ENCODE peak calls at places on chromosomes 3 and 15, in ten cellular contexts. One of them, this sample, is unnamed.

GRCh38 chr3:18426597-18426996 is 1.5 kb upstream of the SATB1 start:
- DNase-seq in glomerular endothelial cell: no peak
- DNase-seq in putamen: no peak
- DNase-seq in HEK293T: no peak
- DNase-seq in 8988T: no peak
- DNase-seq in H4: no peak
- DNase-seq in IMR-90: no peak
- DNase-seq in HTR-8/SVneo: no peak
- DNase-seq in stimulated activated CD8-positive, alpha-beta memory T cell treated with anti-CD3 and anti-CD28 coated beads, Interleukin-7, amount 100 ng/mL, for 24 hours: no peak
- DNase-seq in SJSA1: no peak
- DNase-seq in this sample: no peak

GRCh38 chr3:155891341-155891740 is 20.9 kb downstream of the GMPS start:
- DNase-seq in glomerular endothelial cell: no peak
- DNase-seq in putamen: no peak
- DNase-seq in HEK293T: no peak
- DNase-seq in 8988T: no peak
- DNase-seq in H4: no peak
- DNase-seq in IMR-90: no peak
- DNase-seq in HTR-8/SVneo: no peak
- DNase-seq in stimulated activated CD8-positive, alpha-beta memory T cell treated with anti-CD3 and anti-CD28 coated beads, Interleukin-7, amount 100 ng/mL, for 24 hours: no peak
- DNase-seq in SJSA1: no peak
- DNase-seq in this sample: no peak

GRCh38 chr3:172379372-172379771 is 68.9 kb downstream of the GHSR start:
- DNase-seq in glomerular endothelial cell: no peak
- DNase-seq in putamen: no peak
- DNase-seq in HEK293T: no peak
- DNase-seq in 8988T: no peak
- DNase-seq in H4: no peak
- DNase-seq in IMR-90: peak; percentile 19
- DNase-seq in HTR-8/SVneo: no peak
- DNase-seq in stimulated activated CD8-positive, alpha-beta memory T cell treated with anti-CD3 and anti-CD28 coated beads, Interleukin-7, amount 100 ng/mL, for 24 hours: no peak
- DNase-seq in SJSA1: no peak
- DNase-seq in this sample: no peak

GRCh38 chr3:21747376-21747775 is 3.6 kb downstream of the ZNF385D start:
- DNase-seq in glomerular endothelial cell: no peak
- DNase-seq in putamen: no peak
- DNase-seq in HEK293T: no peak
- DNase-seq in 8988T: no peak
- DNase-seq in H4: no peak
- DNase-seq in IMR-90: no peak
- DNase-seq in HTR-8/SVneo: no peak
- DNase-seq in stimulated activated CD8-positive, alpha-beta memory T cell treated with anti-CD3 and anti-CD28 coated beads, Interleukin-7, amount 100 ng/mL, for 24 hours: no peak
- DNase-seq in SJSA1: no peak
- DNase-seq in this sample: no peak

GRCh38 chr3:42024578-42025387 is 62.9 kb upstream of the ULK4 start:
- DNase-seq in glomerular endothelial cell: no peak
- DNase-seq in putamen: no peak
- DNase-seq in HEK293T: no peak
- DNase-seq in 8988T: no peak
- DNase-seq in H4: no peak
- DNase-seq in IMR-90: no peak
- DNase-seq in HTR-8/SVneo: no peak
- DNase-seq in stimulated activated CD8-positive, alpha-beta memory T cell treated with anti-CD3 and anti-CD28 coated beads, Interleukin-7, amount 100 ng/mL, for 24 hours: no peak
- DNase-seq in SJSA1: no peak
- DNase-seq in this sample: no peak

GRCh38 chr15:70238917-70239316 is 141.2 kb upstream of the TLE3 start:
- DNase-seq in glomerular endothelial cell: no peak
- DNase-seq in putamen: no peak
- DNase-seq in HEK293T: no peak
- DNase-seq in 8988T: no peak
- DNase-seq in H4: no peak
- DNase-seq in IMR-90: no peak
- DNase-seq in HTR-8/SVneo: no peak
- DNase-seq in stimulated activated CD8-positive, alpha-beta memory T cell treated with anti-CD3 and anti-CD28 coated beads, Interleukin-7, amount 100 ng/mL, for 24 hours: no peak
- DNase-seq in SJSA1: no peak
- DNase-seq in this sample: no peak

GRCh38 chr3:155391583-155391982 is 98.1 kb upstream of the STRIT1 start:
- DNase-seq in glomerular endothelial cell: no peak
- DNase-seq in putamen: no peak
- DNase-seq in HEK293T: no peak
- DNase-seq in 8988T: peak; percentile 5
- DNase-seq in H4: peak; percentile 57
- DNase-seq in IMR-90: peak; percentile 12
- DNase-seq in HTR-8/SVneo: peak; percentile 2
- DNase-seq in stimulated activated CD8-positive, alpha-beta memory T cell treated with anti-CD3 and anti-CD28 coated beads, Interleukin-7, amount 100 ng/mL, for 24 hours: no peak
- DNase-seq in SJSA1: peak; percentile 84
- DNase-seq in this sample: peak; percentile 32

GRCh38 chr15:99909914-99910313 is 176.7 kb upstream of the LYSMD4 start:
- DNase-seq in glomerular endothelial cell: no peak
- DNase-seq in putamen: no peak
- DNase-seq in HEK293T: peak; percentile 63
- DNase-seq in 8988T: no peak
- DNase-seq in H4: no peak
- DNase-seq in IMR-90: no peak
- DNase-seq in HTR-8/SVneo: no peak
- DNase-seq in stimulated activated CD8-positive, alpha-beta memory T cell treated with anti-CD3 and anti-CD28 coated beads, Interleukin-7, amount 100 ng/mL, for 24 hours: no peak
- DNase-seq in SJSA1: no peak
- DNase-seq in this sample: no peak

GRCh38 chr3:127628788-127629456 is at the start of gene PODXL2:
- DNase-seq in glomerular endothelial cell: no peak
- DNase-seq in putamen: peak; percentile 38
- DNase-seq in HEK293T: peak; percentile 93
- DNase-seq in 8988T: peak; percentile 70
- DNase-seq in H4: no peak
- DNase-seq in IMR-90: peak; percentile 52
- DNase-seq in HTR-8/SVneo: peak; percentile 54
- DNase-seq in stimulated activated CD8-positive, alpha-beta memory T cell treated with anti-CD3 and anti-CD28 coated beads, Interleukin-7, amount 100 ng/mL, for 24 hours: no peak
- DNase-seq in SJSA1: no peak
- DNase-seq in this sample: peak; percentile 4

GRCh38 chr3:197882580-197882979 is 67.4 kb upstream of the RPL35A start:
- DNase-seq in glomerular endothelial cell: no peak
- DNase-seq in putamen: no peak
- DNase-seq in HEK293T: no peak
- DNase-seq in 8988T: no peak
- DNase-seq in H4: no peak
- DNase-seq in IMR-90: no peak
- DNase-seq in HTR-8/SVneo: no peak
- DNase-seq in stimulated activated CD8-positive, alpha-beta memory T cell treated with anti-CD3 and anti-CD28 coated beads, Interleukin-7, amount 100 ng/mL, for 24 hours: no peak
- DNase-seq in SJSA1: no peak
- DNase-seq in this sample: no peak

GRCh38 chr3:11377726-11378125 is 105.5 kb downstream of the ATG7 start:
- DNase-seq in glomerular endothelial cell: no peak
- DNase-seq in putamen: no peak
- DNase-seq in HEK293T: no peak
- DNase-seq in 8988T: no peak
- DNase-seq in H4: no peak
- DNase-seq in IMR-90: no peak
- DNase-seq in HTR-8/SVneo: peak; percentile 21
- DNase-seq in stimulated activated CD8-positive, alpha-beta memory T cell treated with anti-CD3 and anti-CD28 coated beads, Interleukin-7, amount 100 ng/mL, for 24 hours: no peak
- DNase-seq in SJSA1: no peak
- DNase-seq in this sample: no peak

GRCh38 chr15:88610756-88611231 is 10.3 kb upstream of the AEN start:
- DNase-seq in glomerular endothelial cell: no peak
- DNase-seq in putamen: no peak
- DNase-seq in HEK293T: no peak
- DNase-seq in 8988T: no peak
- DNase-seq in H4: peak; percentile 42
- DNase-seq in IMR-90: peak; percentile 13
- DNase-seq in HTR-8/SVneo: no peak
- DNase-seq in stimulated activated CD8-positive, alpha-beta memory T cell treated with anti-CD3 and anti-CD28 coated beads, Interleukin-7, amount 100 ng/mL, for 24 hours: no peak
- DNase-seq in SJSA1: no peak
- DNase-seq in this sample: no peak

GRCh38 chr15:99385865-99386264 is 134.6 kb downstream of the LRRC28 start:
- DNase-seq in glomerular endothelial cell: no peak
- DNase-seq in putamen: no peak
- DNase-seq in HEK293T: no peak
- DNase-seq in 8988T: no peak
- DNase-seq in H4: no peak
- DNase-seq in IMR-90: peak; percentile 52
- DNase-seq in HTR-8/SVneo: no peak
- DNase-seq in stimulated activated CD8-positive, alpha-beta memory T cell treated with anti-CD3 and anti-CD28 coated beads, Interleukin-7, amount 100 ng/mL, for 24 hours: no peak
- DNase-seq in SJSA1: no peak
- DNase-seq in this sample: no peak

GRCh38 chr3:178880274-178880673 is 191.3 kb downstream of the ZMAT3 start:
- DNase-seq in glomerular endothelial cell: no peak
- DNase-seq in putamen: no peak
- DNase-seq in HEK293T: no peak
- DNase-seq in 8988T: no peak
- DNase-seq in H4: no peak
- DNase-seq in IMR-90: no peak
- DNase-seq in HTR-8/SVneo: no peak
- DNase-seq in stimulated activated CD8-positive, alpha-beta memory T cell treated with anti-CD3 and anti-CD28 coated beads, Interleukin-7, amount 100 ng/mL, for 24 hours: no peak
- DNase-seq in SJSA1: no peak
- DNase-seq in this sample: no peak

GRCh38 chr3:127275287-127275781 is 12.5 kb downstream of the PRR20G start:
- DNase-seq in glomerular endothelial cell: no peak
- DNase-seq in putamen: no peak
- DNase-seq in HEK293T: no peak
- DNase-seq in 8988T: no peak
- DNase-seq in H4: peak; percentile 55
- DNase-seq in IMR-90: no peak
- DNase-seq in HTR-8/SVneo: no peak
- DNase-seq in stimulated activated CD8-positive, alpha-beta memory T cell treated with anti-CD3 and anti-CD28 coated beads, Interleukin-7, amount 100 ng/mL, for 24 hours: no peak
- DNase-seq in SJSA1: no peak
- DNase-seq in this sample: no peak

GRCh38 chr15:78663703-78664102 is 22.7 kb upstream of the CHRNB4 start:
- DNase-seq in glomerular endothelial cell: no peak
- DNase-seq in putamen: no peak
- DNase-seq in HEK293T: no peak
- DNase-seq in 8988T: no peak
- DNase-seq in H4: no peak
- DNase-seq in IMR-90: no peak
- DNase-seq in HTR-8/SVneo: no peak
- DNase-seq in stimulated activated CD8-positive, alpha-beta memory T cell treated with anti-CD3 and anti-CD28 coated beads, Interleukin-7, amount 100 ng/mL, for 24 hours: no peak
- DNase-seq in SJSA1: no peak
- DNase-seq in this sample: no peak

GRCh38 chr15:57307527-57308193 is 68.6 kb upstream of the CGNL1 start:
- DNase-seq in glomerular endothelial cell: no peak
- DNase-seq in putamen: no peak
- DNase-seq in HEK293T: no peak
- DNase-seq in 8988T: no peak
- DNase-seq in H4: no peak
- DNase-seq in IMR-90: no peak
- DNase-seq in HTR-8/SVneo: no peak
- DNase-seq in stimulated activated CD8-positive, alpha-beta memory T cell treated with anti-CD3 and anti-CD28 coated beads, Interleukin-7, amount 100 ng/mL, for 24 hours: no peak
- DNase-seq in SJSA1: no peak
- DNase-seq in this sample: no peak

GRCh38 chr15:49628379-49628778 is 7.5 kb downstream of the DTWD1 start:
- DNase-seq in glomerular endothelial cell: no peak
- DNase-seq in putamen: no peak
- DNase-seq in HEK293T: no peak
- DNase-seq in 8988T: no peak
- DNase-seq in H4: no peak
- DNase-seq in IMR-90: no peak
- DNase-seq in HTR-8/SVneo: no peak
- DNase-seq in stimulated activated CD8-positive, alpha-beta memory T cell treated with anti-CD3 and anti-CD28 coated beads, Interleukin-7, amount 100 ng/mL, for 24 hours: no peak
- DNase-seq in SJSA1: no peak
- DNase-seq in this sample: no peak

GRCh38 chr3:35071768-35072167 is 567.6 kb upstream of the ARPP21 start:
- DNase-seq in glomerular endothelial cell: no peak
- DNase-seq in putamen: no peak
- DNase-seq in HEK293T: no peak
- DNase-seq in 8988T: no peak
- DNase-seq in H4: no peak
- DNase-seq in IMR-90: no peak
- DNase-seq in HTR-8/SVneo: no peak
- DNase-seq in stimulated activated CD8-positive, alpha-beta memory T cell treated with anti-CD3 and anti-CD28 coated beads, Interleukin-7, amount 100 ng/mL, for 24 hours: no peak
- DNase-seq in SJSA1: no peak
- DNase-seq in this sample: no peak

GRCh38 chr3:683770-684169 is 409.1 kb upstream of the CNTN6 start:
- DNase-seq in glomerular endothelial cell: no peak
- DNase-seq in putamen: no peak
- DNase-seq in HEK293T: no peak
- DNase-seq in 8988T: no peak
- DNase-seq in H4: no peak
- DNase-seq in IMR-90: no peak
- DNase-seq in HTR-8/SVneo: no peak
- DNase-seq in stimulated activated CD8-positive, alpha-beta memory T cell treated with anti-CD3 and anti-CD28 coated beads, Interleukin-7, amount 100 ng/mL, for 24 hours: no peak
- DNase-seq in SJSA1: no peak
- DNase-seq in this sample: no peak

GRCh38 chr3:4220050-4220449 is 83.1 kb upstream of the SETMAR start:
- DNase-seq in glomerular endothelial cell: no peak
- DNase-seq in putamen: no peak
- DNase-seq in HEK293T: no peak
- DNase-seq in 8988T: no peak
- DNase-seq in H4: no peak
- DNase-seq in IMR-90: no peak
- DNase-seq in HTR-8/SVneo: no peak
- DNase-seq in stimulated activated CD8-positive, alpha-beta memory T cell treated with anti-CD3 and anti-CD28 coated beads, Interleukin-7, amount 100 ng/mL, for 24 hours: no peak
- DNase-seq in SJSA1: no peak
- DNase-seq in this sample: no peak

GRCh38 chr3:181935915-181936314 is 224.2 kb downstream of the SOX2 start:
- DNase-seq in glomerular endothelial cell: no peak
- DNase-seq in putamen: no peak
- DNase-seq in HEK293T: no peak
- DNase-seq in 8988T: no peak
- DNase-seq in H4: no peak
- DNase-seq in IMR-90: no peak
- DNase-seq in HTR-8/SVneo: no peak
- DNase-seq in stimulated activated CD8-positive, alpha-beta memory T cell treated with anti-CD3 and anti-CD28 coated beads, Interleukin-7, amount 100 ng/mL, for 24 hours: no peak
- DNase-seq in SJSA1: no peak
- DNase-seq in this sample: no peak

GRCh38 chr3:193590088-193590856 is 2.7 kb upstream of the OPA1 start:
- DNase-seq in glomerular endothelial cell: no peak
- DNase-seq in putamen: no peak
- DNase-seq in HEK293T: peak; percentile 10
- DNase-seq in 8988T: no peak
- DNase-seq in H4: peak; percentile 92
- DNase-seq in IMR-90: peak; percentile 65
- DNase-seq in HTR-8/SVneo: peak; percentile 60
- DNase-seq in stimulated activated CD8-positive, alpha-beta memory T cell treated with anti-CD3 and anti-CD28 coated beads, Interleukin-7, amount 100 ng/mL, for 24 hours: no peak
- DNase-seq in SJSA1: peak; percentile 26
- DNase-seq in this sample: peak; percentile 20

GRCh38 chr3:61358364-61358763 is 107.1 kb upstream of the FHIT start:
- DNase-seq in glomerular endothelial cell: no peak
- DNase-seq in putamen: peak; percentile 85
- DNase-seq in HEK293T: no peak
- DNase-seq in 8988T: no peak
- DNase-seq in H4: peak; percentile 4
- DNase-seq in IMR-90: no peak
- DNase-seq in HTR-8/SVneo: no peak
- DNase-seq in stimulated activated CD8-positive, alpha-beta memory T cell treated with anti-CD3 and anti-CD28 coated beads, Interleukin-7, amount 100 ng/mL, for 24 hours: no peak
- DNase-seq in SJSA1: no peak
- DNase-seq in this sample: no peak

GRCh38 chr3:194365526-194365925 is 4.0 kb downstream of the LRRC15 start:
- DNase-seq in glomerular endothelial cell: no peak
- DNase-seq in putamen: no peak
- DNase-seq in HEK293T: no peak
- DNase-seq in 8988T: no peak
- DNase-seq in H4: no peak
- DNase-seq in IMR-90: no peak
- DNase-seq in HTR-8/SVneo: no peak
- DNase-seq in stimulated activated CD8-positive, alpha-beta memory T cell treated with anti-CD3 and anti-CD28 coated beads, Interleukin-7, amount 100 ng/mL, for 24 hours: no peak
- DNase-seq in SJSA1: no peak
- DNase-seq in this sample: no peak

GRCh38 chr15:33735143-33735542 is 233.2 kb upstream of the CHRM5 start:
- DNase-seq in glomerular endothelial cell: no peak
- DNase-seq in putamen: no peak
- DNase-seq in HEK293T: no peak
- DNase-seq in 8988T: no peak
- DNase-seq in H4: no peak
- DNase-seq in IMR-90: no peak
- DNase-seq in HTR-8/SVneo: no peak
- DNase-seq in stimulated activated CD8-positive, alpha-beta memory T cell treated with anti-CD3 and anti-CD28 coated beads, Interleukin-7, amount 100 ng/mL, for 24 hours: no peak
- DNase-seq in SJSA1: no peak
- DNase-seq in this sample: no peak

GRCh38 chr3:52153389-52154096 is 680 bp downstream of the POC1A start:
- DNase-seq in glomerular endothelial cell: no peak
- DNase-seq in putamen: no peak
- DNase-seq in HEK293T: no peak
- DNase-seq in 8988T: no peak
- DNase-seq in H4: no peak
- DNase-seq in IMR-90: peak; percentile 11
- DNase-seq in HTR-8/SVneo: peak; percentile 47
- DNase-seq in stimulated activated CD8-positive, alpha-beta memory T cell treated with anti-CD3 and anti-CD28 coated beads, Interleukin-7, amount 100 ng/mL, for 24 hours: no peak
- DNase-seq in SJSA1: peak; percentile 64
- DNase-seq in this sample: no peak

GRCh38 chr3:66477846-66478245 is 23.0 kb downstream of the LRIG1 start:
- DNase-seq in glomerular endothelial cell: no peak
- DNase-seq in putamen: no peak
- DNase-seq in HEK293T: no peak
- DNase-seq in 8988T: no peak
- DNase-seq in H4: no peak
- DNase-seq in IMR-90: no peak
- DNase-seq in HTR-8/SVneo: no peak
- DNase-seq in stimulated activated CD8-positive, alpha-beta memory T cell treated with anti-CD3 and anti-CD28 coated beads, Interleukin-7, amount 100 ng/mL, for 24 hours: no peak
- DNase-seq in SJSA1: no peak
- DNase-seq in this sample: no peak

This sample was measured in amniotic stem cell.